ENCODE peak calls at places on chromosomes 4 and X, in five cellular contexts. W is COR-L47, G is AG09309, C is cerebellar nuclear complex, Q is HT1080. E is an unnamed sample.
A peak's percentile ranks its signal among the peaks of the same experiment; 100 is the strongest.

GRCh38 chr4:176920694-176921093 is 128.0 kb upstream of the VEGFC start:
- DNase-seq in W (no peak), G (no peak), C (no peak), Q (peak; percentile 77), E (no peak)

GRCh38 chr4:64584981-64585557 is 175.8 kb upstream of the TECRL start:
- DNase-seq in W (peak; percentile 35), G (no peak), C (no peak), Q (peak; percentile 24), E (no peak)

GRCh38 chrX:48578661-48579128 is 4.4 kb downstream of the RBM3 start:
- DNase-seq in W (no peak), G (no peak), C (no peak), Q (peak; percentile 6), E (no peak)

GRCh38 chr4:8019396-8020365 is 80.0 kb upstream of the AFAP1 start:
- DNase-seq in W (no peak), G (no peak), C (no peak), Q (no peak), E (no peak)

GRCh38 chrX:619812-620493 is 10.6 kb upstream of the SHOX start:
- DNase-seq in W (no peak), G (no peak), C (no peak), Q (no peak), E (no peak)

GRCh38 chrX:84175943-84176342 is 12.1 kb downstream of the RPS6KA6 start:
- DNase-seq in W (no peak), G (no peak), C (no peak), Q (no peak), E (no peak)

GRCh38 chr4:94032754-94033153 is 174.9 kb upstream of the SMARCAD1 start:
- DNase-seq in W (no peak), G (no peak), C (no peak), Q (peak; percentile 5), E (no peak)

GRCh38 chrX:55715847-55716246 is 1.7 kb upstream of the RRAGB start:
- DNase-seq in W (no peak), G (no peak), C (no peak), Q (no peak), E (no peak)

GRCh38 chr4:92198711-92199110 is 105.1 kb upstream of the GRID2 start:
- DNase-seq in W (no peak), G (no peak), C (no peak), Q (peak; percentile 21), E (no peak)

GRCh38 chr4:38583102-38583501 is 80.9 kb upstream of the KLF3 start:
- DNase-seq in W (no peak), G (no peak), C (no peak), Q (no peak), E (no peak)

GRCh38 chrX:48904180-48904579 is 6.5 kb downstream of the PQBP1 start:
- DNase-seq in W (no peak), G (no peak), C (no peak), Q (no peak), E (no peak)

GRCh38 chrX:33974676-33975075 is 157.4 kb downstream of the FAM47A start:
- DNase-seq in W (no peak), G (no peak), C (no peak), Q (no peak), E (no peak)

GRCh38 chr4:106095408-106095807 is 200.1 kb downstream of the NPNT start:
- DNase-seq in W (no peak), G (no peak), C (no peak), Q (no peak), E (no peak)

GRCh38 chrX:9466115-9466495 is 1.2 kb downstream of the TBL1X start:
- DNase-seq in W (peak; percentile 11), G (no peak), C (no peak), Q (peak; percentile 14), E (no peak)

GRCh38 chr4:64784125-64784524 is 374.9 kb upstream of the TECRL start:
- DNase-seq in W (peak; percentile 6), G (no peak), C (no peak), Q (no peak), E (no peak)

GRCh38 chr4:141140271-141141205 is 7.3 kb upstream of the RNF150 start:
- DNase-seq in W (peak; percentile 78), G (no peak), C (no peak), Q (no peak), E (no peak)

GRCh38 chr4:39255916-39256315 is 73.6 kb downstream of the WDR19 start:
- DNase-seq in W (no peak), G (no peak), C (no peak), Q (no peak), E (no peak)

GRCh38 chr4:165905405-165906027 is 32.5 kb downstream of the TLL1 start:
- DNase-seq in W (no peak), G (no peak), C (peak; percentile 39), Q (peak; percentile 47), E (no peak)

GRCh38 chrX:10549280-10549679 is 71.1 kb downstream of the MID1 start:
- DNase-seq in W (peak; percentile 4), G (no peak), C (no peak), Q (peak; percentile 49), E (no peak)

GRCh38 chr4:23747131-23747752 is 142.6 kb downstream of the PPARGC1A start:
- DNase-seq in W (no peak), G (no peak), C (no peak), Q (no peak), E (no peak)

GRCh38 chrX:48957477-48957826 is at the start of gene OTUD5:
- DNase-seq in W (peak; percentile 48), G (no peak), C (no peak), Q (no peak), E (no peak)

GRCh38 chrX:11419102-11419501 is 125.9 kb downstream of the AMELX start:
- DNase-seq in W (no peak), G (no peak), C (no peak), Q (no peak), E (no peak)

E was measured in mesothelial cell of epicardium.